ENCODE peak calls at places on chromosomes 4 and X, in seven cellular contexts. E, G, H, Y, L, O and A are unnamed samples.

GRCh38 chr4:4457803-4458550 is 71.1 kb downstream of the NSG1 start:
- DNase-seq in E (peak), G (no peak), H (no peak), Y (no peak), L (no peak), O (no peak), A (no peak)

GRCh38 chrX:152588206-152588605 is 49.5 kb upstream of the GABRQ start:
- DNase-seq in E (no peak), G (no peak), H (no peak), Y (no peak), L (no peak), O (no peak), A (no peak)

GRCh38 chr4:83558693-83559092 is 22.8 kb downstream of the GPAT3 start:
- DNase-seq in E (peak), G (peak), H (no peak), Y (no peak), L (no peak), O (no peak), A (no peak)

GRCh38 chrX:11558972-11559371 is 106.7 kb downstream of the ARHGAP6 start:
- DNase-seq in E (peak), G (no peak), H (peak), Y (no peak), L (no peak), O (no peak), A (peak)

GRCh38 chrX:43176686-43177085 is 398.7 kb upstream of the PPP1R2C start:
- DNase-seq in E (no peak), G (no peak), H (no peak), Y (no peak), L (no peak), O (no peak), A (no peak)

GRCh38 chr4:158624889-158625478 is 46.7 kb downstream of the C4orf46 start:
- DNase-seq in E (peak), G (peak), H (no peak), Y (peak), L (no peak), O (peak), A (no peak)

GRCh38 chr4:117429061-117429460 is 343.7 kb upstream of the TRAM1L1 start:
- DNase-seq in E (no peak), G (no peak), H (no peak), Y (no peak), L (no peak), O (no peak), A (no peak)

GRCh38 chr4:15938182-15938581 is 358 bp downstream of the FGFBP1 start:
- DNase-seq in E (peak), G (no peak), H (no peak), Y (no peak), L (no peak), O (no peak), A (no peak)

GRCh38 chr4:3673716-3674478 is 92.3 kb upstream of the ADRA2C start:
- DNase-seq in E (no peak), G (no peak), H (no peak), Y (no peak), L (no peak), O (no peak), A (no peak)

GRCh38 chrX:104343408-104344129 is 88.8 kb upstream of the ESX1 start:
- DNase-seq in E (peak), G (peak), H (no peak), Y (peak), L (no peak), O (no peak), A (no peak)

GRCh38 chr4:1072830-1073446 is 40.4 kb downstream of the RNF212 start:
- DNase-seq in E (peak), G (peak), H (peak), Y (peak), L (no peak), O (no peak), A (peak)

GRCh38 chr4:1767058-1767769 is 25.9 kb upstream of the FGFR3 start:
- DNase-seq in E (no peak), G (peak), H (no peak), Y (no peak), L (no peak), O (no peak), A (no peak)

GRCh38 chr4:154743683-154744340 is at the start of gene LRAT:
- DNase-seq in E (no peak), G (no peak), H (peak), Y (no peak), L (peak), O (no peak), A (no peak)

GRCh38 chr4:82517043-82517442 is 44.7 kb downstream of the TMEM150C start:
- DNase-seq in E (peak), G (peak), H (no peak), Y (peak), L (no peak), O (no peak), A (no peak)

GRCh38 chr4:83855044-83855443 is 319.1 kb downstream of the GPAT3 start:
- DNase-seq in E (peak), G (peak), H (no peak), Y (no peak), L (no peak), O (peak), A (no peak)

GRCh38 chrX:47166126-47166525 is 21.1 kb downstream of the RBM10 start:
- DNase-seq in E (no peak), G (peak), H (no peak), Y (no peak), L (no peak), O (no peak), A (no peak)

GRCh38 chr4:64157397-64157796 is 251.9 kb downstream of the TECRL start:
- DNase-seq in E (no peak), G (no peak), H (no peak), Y (no peak), L (no peak), O (no peak), A (no peak)

GRCh38 chr4:178672512-178672911 is 1230.3 kb upstream of the AGA start:
- DNase-seq in E (peak), G (no peak), H (no peak), Y (no peak), L (no peak), O (no peak), A (no peak)

GRCh38 chr4:27176400-27176799 is 315.8 kb downstream of the STIM2 start:
- DNase-seq in E (peak), G (peak), H (no peak), Y (no peak), L (no peak), O (peak), A (no peak)

GRCh38 chrX:45850197-45850774 is 649.6 kb upstream of the DIPK2B start:
- DNase-seq in E (peak), G (no peak), H (peak), Y (no peak), L (no peak), O (no peak), A (peak)

GRCh38 chrX:136147320-136147901 is at the start of gene FHL1:
- DNase-seq in E (peak), G (peak), H (peak), Y (no peak), L (peak), O (no peak), A (peak)

GRCh38 chr4:169096221-169096620 is 86.2 kb upstream of the CBR4 start:
- DNase-seq in E (no peak), G (no peak), H (no peak), Y (no peak), L (no peak), O (no peak), A (no peak)

GRCh38 chr4:152777488-152777887 is 2.0 kb downstream of the TIGD4 start:
- DNase-seq in E (no peak), G (no peak), H (no peak), Y (no peak), L (no peak), O (no peak), A (no peak)

GRCh38 chr4:162494935-162495334 is 331.1 kb upstream of the FSTL5 start:
- DNase-seq in E (no peak), G (no peak), H (no peak), Y (no peak), L (no peak), O (no peak), A (no peak)

GRCh38 chr4:90970021-90970420 is 842.8 kb downstream of the CCSER1 start:
- DNase-seq in E (no peak), G (no peak), H (no peak), Y (no peak), L (no peak), O (no peak), A (no peak)

GRCh38 chr4:118141240-118141639 is 107.0 kb downstream of the NDST3 start:
- DNase-seq in E (no peak), G (no peak), H (no peak), Y (no peak), L (no peak), O (no peak), A (no peak)

GRCh38 chr4:40763228-40763716 is 13.5 kb downstream of the NSUN7 start:
- DNase-seq in E (peak), G (peak), H (no peak), Y (no peak), L (no peak), O (peak), A (no peak)

GRCh38 chr4:16289872-16290554 is 63.7 kb upstream of the TAPT1 start:
- DNase-seq in E (peak), G (peak), H (no peak), Y (no peak), L (no peak), O (peak), A (no peak)

GRCh38 chrX:118627084-118627758 is 100.2 kb upstream of the IL13RA1 start:
- DNase-seq in E (peak), G (no peak), H (no peak), Y (no peak), L (no peak), O (no peak), A (no peak)

GRCh38 chrX:55981603-55982002 is 250.6 kb upstream of the KLF8 start:
- DNase-seq in E (no peak), G (no peak), H (no peak), Y (peak), L (no peak), O (no peak), A (no peak)

GRCh38 chr4:76147454-76148141 is 599 bp downstream of the NUP54 start:
- DNase-seq in E (peak), G (peak), H (peak), Y (peak), L (peak), O (peak), A (peak)

GRCh38 chr4:141447761-141448160 is 188.6 kb upstream of the IL15 start:
- DNase-seq in E (no peak), G (no peak), H (no peak), Y (no peak), L (no peak), O (no peak), A (no peak)

GRCh38 chr4:2416564-2417195 is 1.8 kb downstream of the ZFYVE28 start:
- DNase-seq in E (no peak), G (no peak), H (no peak), Y (no peak), L (peak), O (no peak), A (no peak)